ENCODE peak calls at places on chromosomes 4 and X, in five cellular contexts. A is stimulated activated CD8-positive, alpha-beta memory T cell treated with anti-CD3 and anti-CD28 coated beads, Interleukin-15, amount 100 ng/mL, for 4 hours; F is GM13976; L is neural crest cell; E is SK-N-SH. Z is an unnamed sample.

GRCh38 chrX:141341341-141341740 is 99.0 kb upstream of the SPANXC start:
- DNase-seq in L (no peak), F (no peak), E (no peak), A (no peak), Z (no peak)

GRCh38 chr4:15996773-15997172 is 33.8 kb upstream of the FGFBP2 start:
- DNase-seq in E (no peak), A (no peak), L (no peak), F (peak; percentile 34), Z (no peak)

GRCh38 chr4:128715616-128716015 is 93.9 kb upstream of the JADE1 start:
- DNase-seq in F (no peak), A (no peak), L (no peak), E (no peak), Z (no peak)

GRCh38 chrX:65574356-65574755 is 39.8 kb upstream of the LAS1L start:
- DNase-seq in L (no peak), F (no peak), E (no peak), A (no peak), Z (no peak)

GRCh38 chrX:13252726-13253125 is 67.1 kb downstream of the ATXN3L start:
- DNase-seq in L (no peak), E (no peak), F (no peak), A (no peak), Z (no peak)

GRCh38 chr4:89324671-89325070 is 17.1 kb upstream of the GPRIN3 start:
- DNase-seq in F (peak; percentile 29), L (no peak), A (no peak), E (no peak), Z (no peak)

GRCh38 chr4:149311076-149311475 is 504.6 kb downstream of the IQCM start:
- DNase-seq in A (no peak), L (no peak), F (no peak), E (no peak), Z (no peak)

GRCh38 chrX:41275661-41276609 is 58.0 kb upstream of the DDX3X start:
- DNase-seq in L (peak; percentile 50), E (peak; percentile 93), F (peak; percentile 79), A (no peak), Z (peak; percentile 41)

GRCh38 chr4:153792007-153792892 is 3.4 kb upstream of the SFRP2 start:
- DNase-seq in F (peak; percentile 49), A (no peak), E (peak; percentile 82), L (peak; percentile 95), Z (peak; percentile 76)

GRCh38 chr4:89290727-89291126 is 16.9 kb downstream of the GPRIN3 start:
- DNase-seq in A (no peak), L (no peak), E (no peak), F (no peak), Z (no peak)

GRCh38 chr4:70838972-70839536 is 636 bp downstream of the GRSF1 start:
- DNase-seq in L (peak; percentile 43), E (peak; percentile 86), A (peak; percentile 38), F (peak; percentile 81), Z (peak; percentile 39)

GRCh38 chrX:119375561-119375960 is 23.6 kb upstream of the SLC25A43 start:
- DNase-seq in F (no peak), E (no peak), A (no peak), L (no peak), Z (no peak)

Z was measured in progenitor cell of endocrine pancreas.